ENCODE peak calls at places on chromosome 18, in seven cellular contexts. J is uterus, P is right lobe of liver, Z is body of pancreas, G is spleen, U is esophagus squamous epithelium, Q is prostate gland. H is an unnamed sample.

GRCh38 chr18:43046324-43046723 is 69.2 kb downstream of the RIT2 start:
- DNase-seq in P (no peak), J (no peak), Z (no peak), Q (no peak), U (no peak), G (no peak), H (no peak)

GRCh38 chr18:62125702-62126101 is 61.2 kb downstream of the PIGN start:
- DNase-seq in Z (no peak), P (no peak), Q (no peak), J (no peak), G (no peak), U (no peak), H (no peak)

GRCh38 chr18:5103286-5103685 is 93.8 kb downstream of the AKAIN1 start:
- DNase-seq in J (no peak), Q (no peak), G (no peak), P (no peak), U (no peak), Z (no peak), H (no peak)

GRCh38 chr18:42782929-42783328 is 332.6 kb downstream of the RIT2 start:
- DNase-seq in J (no peak), P (no peak), Z (no peak), Q (no peak), G (no peak), U (no peak), H (no peak)

GRCh38 chr18:47817017-47817911 is 113.2 kb downstream of the SMAD2 start:
- DNase-seq in Q (no peak), J (no peak), P (no peak), U (no peak), Z (no peak), G (no peak), H (no peak)

GRCh38 chr18:62862451-62862850 is 147.1 kb downstream of the PHLPP1 start:
- DNase-seq in Z (no peak), U (no peak), J (no peak), P (no peak), G (no peak), Q (no peak), H (no peak)

GRCh38 chr18:47254341-47254939 is 3.0 kb upstream of the SKOR2 start:
- DNase-seq in Q (no peak), J (no peak), Z (peak; percentile 35), P (no peak), G (no peak), U (no peak), H (no peak)

GRCh38 chr18:34655131-34655530 is 55.0 kb upstream of the DTNA start:
- DNase-seq in Q (no peak), U (no peak), G (no peak), J (no peak), P (no peak), Z (no peak), H (no peak)

GRCh38 chr18:7754258-7754657 is 187.1 kb downstream of the PTPRM start:
- DNase-seq in U (no peak), G (no peak), P (no peak), Q (no peak), Z (no peak), J (no peak), H (no peak)

GRCh38 chr18:45291616-45292612 is 323.4 kb upstream of the SLC14A2 start:
- DNase-seq in J (no peak), Q (no peak), U (no peak), Z (no peak), G (no peak), P (no peak), H (no peak)

GRCh38 chr18:26780520-26781325 is 84.8 kb downstream of the AQP4 start:
- DNase-seq in U (no peak), J (no peak), Q (no peak), G (no peak), P (no peak), Z (no peak), H (no peak)

GRCh38 chr18:36718705-36719328 is 110.0 kb downstream of the TPGS2 start:
- DNase-seq in G (no peak), Q (no peak), Z (no peak), U (no peak), J (no peak), P (no peak), H (no peak)

GRCh38 chr18:79612291-79613108 is 67.1 kb upstream of the CTDP1 start:
- DNase-seq in G (peak; percentile 56), U (no peak), P (peak; percentile 12), Q (no peak), J (peak; percentile 8), Z (no peak), H (no peak)

GRCh38 chr18:23752796-23753195 is 63.5 kb downstream of the LAMA3 start:
- DNase-seq in Z (no peak), J (no peak), Q (no peak), P (no peak), G (no peak), U (no peak), H (peak; percentile 43)

GRCh38 chr18:36633961-36634412 is 194.8 kb downstream of the TPGS2 start:
- DNase-seq in Z (no peak), J (no peak), G (no peak), Q (no peak), P (no peak), U (no peak), H (no peak)

GRCh38 chr18:34084635-34085034 is 140.1 kb downstream of the NOL4 start:
- DNase-seq in Z (no peak), J (no peak), G (no peak), P (no peak), Q (no peak), U (no peak), H (no peak)

GRCh38 chr18:42436366-42436765 is 481.3 kb downstream of the PIK3C3 start:
- DNase-seq in U (no peak), Q (no peak), Z (no peak), G (no peak), J (no peak), P (no peak), H (no peak)

GRCh38 chr18:39854291-39854690 is 2100.7 kb upstream of the PIK3C3 start:
- DNase-seq in Z (no peak), J (no peak), U (no peak), P (no peak), G (no peak), Q (no peak), H (no peak)

GRCh38 chr18:25467226-25468065 is 115.5 kb upstream of the ZNF521 start:
- DNase-seq in P (no peak), J (no peak), U (no peak), Q (peak; percentile 56), G (peak; percentile 75), Z (no peak), H (no peak)

GRCh38 chr18:10234281-10234680 is 220.2 kb upstream of the APCDD1 start:
- DNase-seq in P (no peak), U (no peak), Q (no peak), G (no peak), J (no peak), Z (no peak), H (no peak)

GRCh38 chr18:70671889-70672551 is 383.2 kb downstream of the SOCS6 start:
- DNase-seq in U (no peak), P (no peak), Q (no peak), Z (no peak), J (no peak), G (no peak), H (no peak)

GRCh38 chr18:46324556-46324955 is 220.4 kb downstream of the HAUS1 start:
- DNase-seq in P (no peak), G (no peak), Q (no peak), U (no peak), Z (no peak), J (no peak), H (no peak)

GRCh38 chr18:2848145-2848878 is 1.5 kb downstream of the EMILIN2 start:
- DNase-seq in P (no peak), Q (no peak), U (no peak), G (no peak), Z (no peak), J (no peak), H (no peak)
- H3K27ac ChIP-seq in P (no peak overlapping the region), Q (peak overlapping the region; percentile 13), U (peak overlapping the region; percentile 70), G (peak overlapping the region; percentile 76), Z (no peak overlapping the region), J (peak overlapping the region; percentile 93), H (peak overlapping the region; percentile 93)

DNA sequence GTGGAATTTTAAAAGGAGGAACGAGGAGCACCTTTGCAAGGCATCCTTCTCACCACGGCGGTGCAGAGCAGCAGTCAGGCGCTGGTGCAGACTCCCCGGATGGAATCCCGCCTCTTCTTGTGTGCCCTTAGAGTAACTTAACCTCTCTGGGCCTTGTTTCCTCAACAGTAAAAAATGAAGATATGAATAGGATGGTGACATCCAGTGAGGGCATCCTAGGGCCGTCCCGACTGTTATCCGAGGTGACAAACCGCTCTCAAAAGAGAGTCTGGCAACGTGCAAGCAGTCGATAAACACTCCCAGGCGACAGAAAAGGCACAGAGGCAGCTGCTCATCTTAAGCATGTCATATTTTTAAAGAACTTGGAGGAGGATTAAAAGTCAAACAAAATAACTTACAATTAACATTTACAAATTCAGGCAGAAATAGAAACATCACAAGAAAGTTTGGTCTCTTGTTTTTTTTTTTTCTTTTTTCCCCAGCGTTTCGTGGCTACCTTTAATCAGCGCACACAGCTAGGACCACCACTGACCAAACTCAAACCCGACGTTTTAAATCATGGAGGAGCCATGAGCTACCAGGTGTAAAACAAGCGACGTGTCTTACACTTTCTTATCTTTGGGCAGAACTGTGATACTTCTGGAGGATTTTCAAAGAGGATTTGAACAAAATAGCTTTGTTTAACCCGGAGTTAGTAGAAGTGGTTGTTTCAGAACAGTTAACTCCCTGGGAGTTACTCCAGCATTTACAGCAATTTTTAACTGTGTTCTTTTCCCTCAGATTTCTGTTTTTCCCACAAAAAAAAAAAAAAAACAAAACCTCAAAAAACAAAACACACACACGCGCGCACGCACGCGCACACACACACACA is 2.1 kb downstream of the MBP start:
- DNase-seq in J (no peak), Q (no peak), Z (no peak), U (no peak), P (no peak), G (peak; percentile 77), H (no peak)
- TF ChIP-seq POLR2A in J (no peak), Q (no peak), Z (no peak), U (no peak), P (no peak), G (no peak), H (no peak)

DNA sequence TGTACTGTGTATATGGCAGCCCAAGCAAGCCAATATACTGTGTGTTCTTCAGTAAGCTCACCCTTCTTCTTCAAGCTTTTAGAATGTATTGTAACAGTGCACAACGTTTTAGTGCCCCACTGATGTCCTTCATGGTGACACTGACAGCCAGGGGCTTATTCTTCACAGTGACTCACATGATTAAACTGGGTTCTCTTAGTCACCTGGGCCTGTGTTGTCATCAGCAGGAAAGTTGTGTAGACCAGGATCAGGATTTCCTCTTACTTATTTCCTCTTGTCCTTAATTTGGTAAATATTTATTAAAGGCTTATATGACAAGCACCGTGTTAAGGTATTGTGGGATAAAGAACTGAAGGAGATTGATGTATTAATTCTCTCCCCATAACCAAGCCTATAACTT is 67.9 kb upstream of the THOC1 start:
- DNase-seq in Z (no peak), J (no peak), U (no peak), P (no peak), Q (no peak), G (no peak), H (no peak)
- H3K27me3 ChIP-seq in Z (no peaks in the 10 kb centered on the region), J (no peaks in the 10 kb centered on the region), U (no peaks in the 10 kb centered on the region), P (no peaks in the 10 kb centered on the region), Q (no peaks in the 10 kb centered on the region), G (no peaks in the 10 kb centered on the region), H (no peaks in the 10 kb centered on the region)

DNA sequence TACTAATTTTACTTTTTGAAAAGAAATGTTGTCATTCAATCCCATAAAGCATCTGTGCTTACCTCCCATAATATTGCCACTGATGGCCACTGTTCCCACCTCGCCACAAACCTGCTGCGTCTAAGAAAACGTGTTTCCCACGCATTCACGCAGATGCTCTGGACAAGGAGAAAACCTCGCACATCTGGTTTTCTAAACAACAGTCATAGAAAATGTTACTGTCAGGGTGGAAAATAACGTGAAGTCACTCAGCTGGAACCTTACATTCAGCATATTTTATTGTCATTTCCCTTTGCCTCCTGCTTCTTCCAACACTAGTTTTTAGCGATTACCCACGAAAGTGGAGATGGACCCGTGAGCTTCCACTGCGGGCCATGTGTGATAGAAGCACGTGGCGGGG is 94.2 kb downstream of the MTCL1 start:
- DNase-seq in U (no peak), Q (no peak), G (no peak), Z (no peak), P (no peak), J (no peak), H (no peak)
- H3K27ac ChIP-seq in U (peak overlapping the region; percentile 80), Q (no peak overlapping the region), G (no peak overlapping the region), Z (peak overlapping the region; percentile 78), P (no peak overlapping the region), J (no peak overlapping the region), H (peak overlapping the region; percentile 43)